ENCODE peak calls at places on chromosomes 11 and 22, in seven cellular contexts. N is neuronal stem cell, D is IMR-90, H is mesenchymal stem cell, Y is mesendoderm, G is trophoblast cell, K is H1. U is an unnamed sample.

GRCh38 chr11:76706667-76707066 is 36.1 kb upstream of the LRRC32 start:
- DNase-seq in K (no peak), D (no peak), H (no peak), N (no peak), G (no peak), Y (no peak), U (no peak)

GRCh38 chr22:20316844-20317401 is 2.9 kb downstream of the DGCR6L start:
- DNase-seq in K (peak), Y (no peak), G (no peak), N (no peak), H (no peak), D (no peak), U (no peak)

GRCh38 chr22:44286673-44287072 is 26.1 kb downstream of the SHISAL1 start:
- DNase-seq in N (no peak), D (no peak), G (no peak), K (no peak), Y (no peak), H (no peak), U (no peak)

GRCh38 chr22:44338183-44338812 is 25.5 kb upstream of the SHISAL1 start:
- DNase-seq in D (no peak), Y (no peak), G (no peak), N (no peak), K (no peak), H (no peak), U (no peak)

GRCh38 chr11:30423886-30424285 is 101.0 kb downstream of the ARL14EP start:
- DNase-seq in D (no peak), N (no peak), G (no peak), K (no peak), Y (no peak), H (no peak), U (no peak)

GRCh38 chr11:111983187-111983986 is 41.8 kb upstream of the DLAT start:
- DNase-seq in K (peak), H (peak), G (peak), D (peak), Y (peak), N (peak), U (peak)

GRCh38 chr11:44814881-44815592 is 88.3 kb downstream of the TSPAN18 start:
- DNase-seq in N (no peak), D (peak), H (peak), Y (no peak), K (no peak), G (no peak), U (no peak)

GRCh38 chr22:19974233-19974861 is 32.7 kb upstream of the TXNRD2 start:
- DNase-seq in D (peak), G (peak), N (peak), Y (peak), K (peak), H (peak), U (peak)

GRCh38 chr22:44224166-44224565 is 43.4 kb downstream of the PARVG start:
- DNase-seq in K (peak), G (no peak), Y (no peak), H (no peak), N (no peak), D (no peak), U (no peak)

GRCh38 chr22:28922540-28923244 is 39.3 kb downstream of the ZNRF3 start:
- DNase-seq in D (no peak), G (no peak), K (no peak), Y (no peak), H (no peak), N (no peak), U (no peak)

GRCh38 chr22:28917747-28918543 is 34.6 kb downstream of the ZNRF3 start:
- DNase-seq in H (peak), N (peak), D (peak), K (no peak), Y (peak), G (no peak), U (no peak)

GRCh38 chr22:28923826-28924732 is 40.7 kb downstream of the ZNRF3 start:
- DNase-seq in Y (no peak), H (no peak), G (peak), K (no peak), D (no peak), N (no peak), U (no peak)

GRCh38 chr22:28921585-28921879 is 38.2 kb downstream of the ZNRF3 start:
- DNase-seq in H (no peak), G (no peak), K (no peak), D (no peak), N (no peak), Y (no peak), U (no peak)

DNA sequence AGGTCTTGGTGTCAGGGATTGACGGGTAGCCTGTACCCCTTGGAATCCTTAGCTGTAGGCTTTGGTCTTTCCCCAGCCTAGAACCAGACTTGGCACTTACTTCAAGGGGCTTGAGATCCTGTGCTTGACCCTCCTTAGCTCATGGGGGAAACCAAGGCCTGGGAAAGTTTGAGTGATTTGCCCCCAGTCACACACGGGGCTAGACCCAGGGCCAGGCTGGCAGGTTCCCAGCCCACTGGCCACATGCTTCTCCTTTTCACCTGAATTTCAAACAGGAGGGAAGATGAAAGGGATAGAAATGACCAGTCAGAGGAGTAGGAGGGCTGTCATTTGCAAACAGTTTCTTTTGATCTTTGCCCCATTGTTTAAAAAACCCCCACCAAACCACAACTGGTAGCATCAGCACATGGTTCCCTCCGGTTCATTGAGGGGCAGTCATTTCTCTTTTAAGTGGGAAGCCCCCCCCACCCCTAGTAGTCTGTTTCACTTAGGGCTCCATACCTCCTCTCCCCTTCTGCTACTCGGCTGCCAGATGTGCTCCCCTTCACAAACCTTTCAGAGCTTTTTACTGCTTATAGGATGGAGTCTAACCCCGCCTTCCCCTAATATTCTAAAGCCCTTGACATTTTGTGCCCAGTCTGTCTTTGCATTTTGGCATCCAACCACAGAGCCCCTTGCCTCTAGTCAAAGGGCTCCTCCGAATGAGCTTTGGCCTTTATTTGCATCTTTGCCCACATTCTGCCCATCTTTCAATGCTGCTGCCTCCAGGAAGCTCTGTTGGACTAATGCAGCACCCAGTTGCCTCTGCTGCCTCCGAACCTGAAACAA is 37.6 kb downstream of the ZNRF3 start:
- DNase-seq in K (no peak), H (no peak), G (no peak), N (no peak), D (no peak), Y (no peak), U (no peak)
- H3K18ac ChIP-seq in K (no peak), H (no peak), G (peak), N (no peak), D (no peak), Y (no peak), U (no peak)

GRCh38 chr11:119983240-119983732 is 154.6 kb downstream of the TRIM29 start:
- DNase-seq in K (peak), Y (no peak), D (no peak), G (no peak), H (no peak), N (no peak), U (peak)

GRCh38 chr11:119983816-119984215 is 154.1 kb downstream of the TRIM29 start:
- DNase-seq in H (no peak), G (no peak), K (no peak), Y (no peak), D (no peak), N (no peak), U (no peak)

GRCh38 chr11:119980431-119980830 is 157.5 kb downstream of the TRIM29 start:
- DNase-seq in G (no peak), Y (no peak), H (no peak), K (no peak), N (no peak), D (no peak), U (no peak)

GRCh38 chr11:119985551-119985950 is 152.4 kb downstream of the TRIM29 start:
- DNase-seq in D (no peak), K (no peak), H (no peak), N (no peak), G (no peak), Y (no peak), U (no peak)

DNA sequence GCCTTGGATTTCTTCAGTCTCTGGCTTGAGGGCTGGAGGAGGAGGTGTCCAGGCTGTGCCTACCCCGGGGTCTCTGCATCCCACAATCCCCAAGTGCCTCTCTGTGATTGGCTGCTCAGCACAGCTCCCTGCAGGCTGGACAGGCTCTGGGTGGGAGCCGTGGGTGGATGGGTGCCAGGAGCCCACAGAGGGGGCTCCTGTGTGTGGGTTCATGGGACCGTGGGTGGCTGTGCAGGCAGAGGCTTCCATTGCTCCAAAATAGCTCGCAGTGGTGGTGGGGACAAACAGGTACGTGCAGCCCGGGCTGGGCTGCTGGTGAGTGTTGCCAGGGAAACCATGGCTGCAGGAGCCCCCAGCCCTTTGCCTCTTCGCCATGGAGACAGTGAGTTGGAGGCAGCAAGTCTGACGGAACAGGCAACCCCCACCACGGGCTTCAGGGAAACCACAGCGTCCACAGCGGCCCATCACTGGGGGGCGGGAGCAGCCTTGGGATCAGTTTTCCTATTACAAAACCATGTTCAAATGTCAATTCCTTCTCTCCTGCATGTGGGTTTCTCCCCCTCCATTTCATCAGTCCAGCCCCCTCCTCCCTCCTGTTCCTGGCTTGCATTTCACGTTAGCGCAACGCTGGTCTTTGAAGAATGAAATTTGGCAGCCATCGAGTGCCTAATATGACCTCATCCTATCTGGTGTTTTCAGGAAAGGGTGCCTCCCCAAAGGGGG is 155.2 kb downstream of the TRIM29 start:
- DNase-seq in K (no peak), Y (no peak), D (no peak), G (no peak), H (no peak), N (no peak), U (no peak)
- H3K18ac ChIP-seq in K (no peak), Y (no peak), D (no peak), G (no peak), H (no peak), N (peak), U (no peak)

GRCh38 chr11:15910761-15911160 is 445.6 kb downstream of the SOX6 start:
- DNase-seq in K (no peak), N (no peak), D (no peak), H (no peak), G (peak), Y (peak), U (no peak)
- H3K18ac ChIP-seq in K (no peak), N (no peak), D (no peak), H (no peak), G (no peak), Y (peak), U (no peak)

GRCh38 chr11:115608976-115609375 is 104.8 kb upstream of the CADM1 start:
- DNase-seq in K (no peak), Y (no peak), H (no peak), N (no peak), D (no peak), G (no peak), U (no peak)

GRCh38 chr11:115613004-115613403 is 108.8 kb upstream of the CADM1 start:
- DNase-seq in H (no peak), N (no peak), Y (no peak), D (no peak), K (no peak), G (no peak), U (no peak)

GRCh38 chr11:115612331-115612730 is 108.1 kb upstream of the CADM1 start:
- DNase-seq in Y (peak), H (peak), G (no peak), N (no peak), K (no peak), D (peak), U (peak)

GRCh38 chr11:115611343-115611742 is 107.1 kb upstream of the CADM1 start:
- DNase-seq in Y (no peak), H (no peak), K (no peak), D (no peak), G (no peak), N (peak), U (no peak)

DNA sequence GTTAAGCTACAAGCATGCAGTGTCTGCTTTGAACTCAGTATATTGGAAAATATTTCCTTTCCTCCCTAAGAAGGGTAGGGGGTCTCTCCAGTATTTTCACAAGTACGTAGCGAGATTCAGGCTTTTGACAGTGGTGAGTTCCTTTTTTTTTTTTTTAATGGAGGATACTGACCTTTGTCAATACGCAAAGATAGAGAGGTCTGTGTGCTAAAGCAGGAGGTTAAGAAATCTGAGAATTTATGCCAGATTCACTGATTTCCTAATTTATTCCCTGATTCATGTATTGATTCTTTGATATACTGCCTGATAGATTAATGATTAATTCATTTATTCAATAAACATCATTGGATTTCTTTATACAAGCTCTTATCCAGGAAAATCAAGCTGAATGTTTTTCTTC is 106.7 kb upstream of the CADM1 start:
- DNase-seq in K (no peak), D (no peak), Y (no peak), H (no peak), N (no peak), G (no peak), U (no peak)
- H3K18ac ChIP-seq in K (no peak), D (no peak), Y (no peak), H (no peak), N (no peak), G (no peak), U (no peak)

GRCh38 chr11:93659216-93659615 is 2.3 kb upstream of the CEP295 start:
- DNase-seq in K (no peak), Y (no peak), G (no peak), D (no peak), N (no peak), H (no peak), U (no peak)

GRCh38 chr11:93659841-93660240 is 1.6 kb upstream of the CEP295 start:
- DNase-seq in H (no peak), N (no peak), D (peak), K (no peak), Y (no peak), G (peak), U (no peak)

GRCh38 chr11:93663021-93663420 is 1.5 kb downstream of the CEP295 start:
- DNase-seq in K (no peak), D (no peak), H (no peak), G (no peak), Y (no peak), N (no peak), U (no peak)

GRCh38 chr11:93668171-93668570 is 6.7 kb downstream of the CEP295 start:
- DNase-seq in G (no peak), K (no peak), D (peak), N (no peak), Y (no peak), H (no peak), U (no peak)

DNA sequence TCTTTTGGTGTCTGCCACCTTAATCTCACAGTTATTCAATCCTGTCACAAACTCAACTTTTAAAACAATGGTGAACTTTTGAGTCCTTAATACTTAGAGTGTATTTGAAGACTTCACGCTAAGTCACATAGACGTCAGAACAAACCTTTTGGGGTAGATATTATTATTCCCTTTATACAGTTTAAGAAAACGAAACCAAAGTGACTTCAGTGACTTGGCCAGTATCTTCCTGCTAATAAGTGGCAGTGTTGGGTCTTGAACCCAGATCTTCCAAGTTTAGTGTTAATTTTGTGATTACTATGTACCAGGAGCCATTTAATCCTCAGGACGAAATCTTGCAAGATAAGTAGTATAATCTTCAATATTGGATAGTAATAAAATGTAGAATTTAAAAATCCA is 694 bp downstream of the CEP295 start:
- DNase-seq in H (no peak), D (no peak), Y (no peak), G (no peak), N (no peak), K (no peak), U (no peak)
- H3K18ac ChIP-seq in H (peak), D (no peak), Y (peak), G (no peak), N (no peak), K (no peak), U (no peak)

DNA sequence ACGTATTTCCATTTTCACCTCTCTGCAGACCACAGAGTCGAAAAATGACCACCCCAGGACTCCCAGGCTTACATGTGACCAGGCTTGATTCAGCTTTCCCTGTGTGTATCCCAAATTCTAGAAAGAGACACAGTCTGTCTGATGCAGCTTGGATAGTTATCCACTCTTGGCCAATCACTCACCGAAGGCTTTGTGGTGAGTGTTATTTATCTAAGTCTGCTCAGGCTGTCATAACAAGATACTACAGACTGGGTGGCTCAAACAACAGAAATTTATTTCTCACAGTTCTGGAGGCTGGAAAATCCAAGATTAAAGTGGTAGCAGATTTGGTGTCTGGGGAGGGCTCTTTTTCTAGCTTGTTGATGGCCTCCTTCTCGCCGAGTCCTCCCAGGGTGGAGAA is 63.2 kb downstream of the ZBTB16 start:
- DNase-seq in K (no peak), G (no peak), H (peak), N (no peak), Y (no peak), D (no peak), U (no peak)
- H3K18ac ChIP-seq in K (no peak), G (no peak), H (no peak), N (no peak), Y (no peak), D (no peak), U (no peak)

GRCh38 chr11:82937554-82937953 is 36.0 kb downstream of the DDIAS start:
- DNase-seq in H (no peak), K (no peak), Y (no peak), G (no peak), D (no peak), N (no peak), U (no peak)
- H3K18ac ChIP-seq in H (no peak), K (no peak), Y (no peak), G (no peak), D (no peak), N (no peak), U (no peak)